ENCODE peak calls at places on chromosomes 2 and 18, in ten cellular contexts. N is cardiac muscle cell; X is OCI-LY7; O is neural progenitor cell; Y is fibroblast of lung; L is GM23248; D is body of pancreas; Z is naive thymus-derived CD4-positive, alpha-beta T cell; E is PC-9; B is iPS DF 6.9. R is an unnamed sample.

GRCh38 chr2:232988444-232988843 is 24.6 kb downstream of the NGEF start:
- DNase-seq in N (peak), X (no peak), O (no peak), Y (peak), L (peak), D (peak), Z (no peak), E (peak), B (no peak), R (peak)

GRCh38 chr2:215907147-215907546 is 106.2 kb downstream of the MREG start:
- DNase-seq in N (no peak), X (no peak), O (no peak), Y (no peak), L (no peak), D (no peak), Z (no peak), E (no peak), B (no peak), R (no peak)

GRCh38 chr2:161101406-161101805 is 58.8 kb upstream of the TANK start:
- DNase-seq in N (no peak), X (no peak), O (no peak), Y (peak), L (no peak), D (no peak), Z (no peak), E (no peak), B (no peak), R (no peak)

GRCh38 chr18:63788447-63789096 is 13.4 kb downstream of the SERPINB7 start:
- DNase-seq in N (peak), X (no peak), O (no peak), Y (peak), L (peak), D (no peak), Z (no peak), E (peak), B (no peak), R (peak)

GRCh38 chr2:35035883-35036282 is 1319.7 kb upstream of the CRIM1 start:
- DNase-seq in N (no peak), X (no peak), O (peak), Y (no peak), L (no peak), D (peak), Z (no peak), E (no peak), B (no peak), R (no peak)

GRCh38 chr2:33598472-33599174 is 476 bp downstream of the FAM98A start:
- DNase-seq in N (peak), X (peak), O (peak), Y (peak), L (peak), D (peak), Z (no peak), E (peak), B (no peak), R (no peak)

GRCh38 chr2:8289111-8289510 is 392.7 kb upstream of the ID2 start:
- DNase-seq in N (no peak), X (no peak), O (no peak), Y (no peak), L (no peak), D (no peak), Z (no peak), E (no peak), B (no peak), R (no peak)

GRCh38 chr2:199119796-199120195 is 337.9 kb downstream of the SATB2 start:
- DNase-seq in N (no peak), X (no peak), O (no peak), Y (no peak), L (peak), D (no peak), Z (no peak), E (no peak), B (no peak), R (no peak)

GRCh38 chr18:40414155-40414754 is 1540.8 kb upstream of the PIK3C3 start:
- DNase-seq in N (peak), X (no peak), O (no peak), Y (peak), L (peak), D (no peak), Z (no peak), E (peak), B (no peak), R (no peak)

DNA sequence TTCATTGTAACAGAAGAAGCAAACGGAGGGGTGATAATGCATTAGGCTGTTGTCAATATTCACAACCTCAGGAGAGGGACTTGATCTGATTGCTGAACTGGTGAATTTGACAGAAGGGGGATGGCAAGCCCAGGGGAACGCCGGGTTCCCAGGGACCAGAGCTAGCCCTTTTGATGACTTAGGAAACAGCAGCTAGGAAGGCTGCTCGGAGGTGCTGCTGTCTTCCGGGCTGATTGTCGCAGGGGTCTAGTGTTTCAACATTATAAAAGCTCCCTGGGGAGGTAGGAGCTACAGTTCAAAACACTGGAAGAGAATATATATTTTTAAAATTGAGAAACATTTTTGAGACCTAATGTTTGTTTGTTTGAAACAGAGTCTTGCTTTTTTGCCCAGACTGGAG is 47.3 kb downstream of the CD8B2 start:
- DNase-seq in N (no peak), X (no peak), O (no peak), Y (no peak), L (no peak), D (no peak), Z (no peak), E (no peak), B (no peak), R (no peak)
- H3K27ac ChIP-seq in N (no peak), X (no peak), O (no peak), Y (no peak), L (no peak), D (no peak), Z (no peak), E (no peak), B (no peak), R (no peak)

GRCh38 chr2:144996225-144996795 is 476.4 kb upstream of the ZEB2 start:
- DNase-seq in N (peak), X (no peak), O (no peak), Y (peak), L (peak), D (no peak), Z (no peak), E (no peak), B (no peak), R (no peak)
- H3K27ac ChIP-seq in N (no peak), X (no peak), O (no peak), Y (no peak), L (peak), D (no peak), Z (no peak), E (no peak), B (no peak), R (no peak)

DNA sequence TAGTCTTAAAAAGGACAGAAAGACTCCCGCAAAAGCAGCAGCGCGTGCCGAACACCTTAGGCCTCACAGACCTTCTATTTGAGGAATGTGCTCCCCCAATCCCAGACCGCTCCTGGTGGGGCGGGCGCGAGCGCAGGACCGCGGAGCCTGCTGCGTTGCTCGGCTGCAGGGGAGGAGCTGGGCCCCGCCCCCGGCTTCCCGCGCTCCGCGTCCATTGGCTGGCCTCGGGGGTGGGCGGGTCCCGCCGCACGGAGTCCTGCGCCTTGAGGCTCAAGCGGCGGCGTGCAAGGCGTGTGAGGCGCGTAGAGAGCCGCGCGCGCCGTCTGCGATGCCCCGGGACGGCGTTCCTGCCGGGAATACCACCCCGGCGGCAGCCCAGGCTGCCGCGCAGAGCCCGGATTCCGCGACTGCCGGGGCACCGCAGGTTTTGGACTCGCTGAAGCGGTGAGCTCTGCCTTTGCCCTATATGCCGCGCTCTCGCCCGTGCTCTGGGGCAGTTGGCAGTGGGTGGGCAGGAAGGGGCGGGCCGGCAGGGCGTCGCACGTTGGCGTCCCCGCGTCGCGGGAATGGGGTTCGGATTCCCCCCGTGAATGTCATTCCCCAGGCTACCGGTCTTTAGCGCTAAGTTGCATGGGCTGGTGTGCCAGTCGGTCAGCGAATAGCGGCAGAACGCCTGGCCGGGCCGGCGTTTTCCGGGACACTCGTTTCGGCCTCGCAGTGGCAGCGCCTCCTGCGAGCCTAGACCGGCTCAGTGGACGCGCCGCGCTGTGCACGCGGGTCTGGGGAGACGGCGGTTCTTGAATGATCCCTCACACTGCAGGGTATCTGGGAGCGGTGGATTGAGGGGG is 49.6 kb upstream of the PAIP2B start:
- DNase-seq in N (peak), X (peak), O (peak), Y (peak), L (peak), D (peak), Z (peak), E (peak), B (peak), R (peak)
- H3K27ac ChIP-seq in N (no peak), X (no peak), O (no peak), Y (no peak), L (no peak), D (peak), Z (no peak), E (no peak), B (no peak), R (no peak)

GRCh38 chr2:200453142-200453852 is 56.6 kb downstream of the KCTD18 start:
- DNase-seq in N (no peak), X (no peak), O (no peak), Y (no peak), L (no peak), D (no peak), Z (no peak), E (no peak), B (no peak), R (no peak)
- H3K27ac ChIP-seq in N (no peak), X (no peak), O (no peak), Y (no peak), L (no peak), D (no peak), Z (no peak), E (no peak), B (no peak), R (no peak)

DNA sequence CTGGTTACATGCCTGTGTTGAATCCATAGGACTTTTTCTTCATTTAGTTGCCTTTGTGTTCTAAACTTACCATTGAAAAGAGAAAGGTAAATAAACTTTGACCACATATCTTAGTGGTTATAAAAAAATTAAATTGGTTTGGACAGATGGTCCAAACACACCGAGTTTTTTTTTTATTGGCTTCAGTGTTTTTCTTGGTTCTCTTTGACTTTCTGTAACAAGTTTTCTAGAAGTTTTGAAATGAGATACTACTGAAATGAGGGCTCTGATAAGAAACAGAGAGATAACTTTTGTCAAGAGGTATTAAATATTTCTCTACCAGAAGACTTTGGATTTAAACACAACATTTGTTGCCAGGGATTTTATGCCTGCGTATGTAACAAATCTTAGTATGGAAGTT is 20.7 kb downstream of the SPTBN1 start:
- DNase-seq in N (no peak), X (no peak), O (no peak), Y (peak), L (no peak), D (no peak), Z (no peak), E (no peak), B (no peak), R (no peak)
- H3K27ac ChIP-seq in N (no peak), X (no peak), O (no peak), Y (no peak), L (no peak), D (no peak), Z (no peak), E (no peak), B (no peak), R (no peak)

GRCh38 chr2:221911316-221911715 is 339.2 kb upstream of the EPHA4 start:
- DNase-seq in N (no peak), X (no peak), O (peak), Y (no peak), L (no peak), D (no peak), Z (no peak), E (no peak), B (no peak), R (no peak)

GRCh38 chr2:221914334-221914733 is 342.2 kb upstream of the EPHA4 start:
- DNase-seq in N (no peak), X (no peak), O (no peak), Y (peak), L (no peak), D (no peak), Z (no peak), E (no peak), B (no peak), R (no peak)

GRCh38 chr2:221911890-221912289 is 339.8 kb upstream of the EPHA4 start:
- DNase-seq in N (no peak), X (no peak), O (peak), Y (no peak), L (no peak), D (no peak), Z (no peak), E (no peak), B (no peak), R (no peak)

GRCh38 chr2:221908518-221908917 is 336.4 kb upstream of the EPHA4 start:
- DNase-seq in N (no peak), X (no peak), O (no peak), Y (no peak), L (no peak), D (no peak), Z (no peak), E (no peak), B (no peak), R (no peak)
- H3K27ac ChIP-seq in N (no peak), X (no peak), O (no peak), Y (no peak), L (no peak), D (no peak), Z (no peak), E (no peak), B (no peak), R (no peak)